ENCODE peak calls at places on chromosomes 2 and 18, in four cellular contexts. U, G, N and S are unnamed samples.
A peak's percentile ranks its signal among the peaks of the same experiment; 100 is the strongest.

GRCh38 chr2:96798733-96799622 is 17.1 kb upstream of the CNNM3 start:
- DNase-seq in U (no peak), G (no peak), N (no peak), S (no peak)

GRCh38 chr2:55761526-55761925 is 67.9 kb upstream of the PNPT1 start:
- DNase-seq in U (no peak), G (peak; percentile 62), N (peak; percentile 81), S (no peak)

GRCh38 chr18:78979058-78979680 is 449 bp upstream of the SALL3 start:
- DNase-seq in U (no peak), G (no peak), N (peak; percentile 20), S (no peak)

GRCh38 chr18:59379772-59380530 is 20.9 kb upstream of the LMAN1 start:
- DNase-seq in U (no peak), G (peak; percentile 63), N (no peak), S (no peak)

GRCh38 chr2:73070651-73071451 is 661 bp downstream of the SFXN5 start:
- DNase-seq in U (peak; percentile 98), G (peak; percentile 95), N (peak; percentile 96), S (peak; percentile 38)

GRCh38 chr2:105712981-105713596 is 31.6 kb upstream of the NCK2 start:
- DNase-seq in U (no peak), G (peak; percentile 59), N (peak; percentile 45), S (no peak)

GRCh38 chr2:186503827-186504606 is 18.0 kb downstream of the ZC3H15 start:
- DNase-seq in U (no peak), G (peak; percentile 64), N (peak; percentile 59), S (no peak)

GRCh38 chr2:180385601-180386201 is 378.6 kb upstream of the CWC22 start:
- DNase-seq in U (no peak), G (peak; percentile 98), N (peak; percentile 93), S (no peak)

GRCh38 chr2:3470856-3471737 is 48.2 kb downstream of the ADI1 start:
- DNase-seq in U (no peak), G (peak; percentile 10), N (peak; percentile 31), S (no peak)

DNA sequence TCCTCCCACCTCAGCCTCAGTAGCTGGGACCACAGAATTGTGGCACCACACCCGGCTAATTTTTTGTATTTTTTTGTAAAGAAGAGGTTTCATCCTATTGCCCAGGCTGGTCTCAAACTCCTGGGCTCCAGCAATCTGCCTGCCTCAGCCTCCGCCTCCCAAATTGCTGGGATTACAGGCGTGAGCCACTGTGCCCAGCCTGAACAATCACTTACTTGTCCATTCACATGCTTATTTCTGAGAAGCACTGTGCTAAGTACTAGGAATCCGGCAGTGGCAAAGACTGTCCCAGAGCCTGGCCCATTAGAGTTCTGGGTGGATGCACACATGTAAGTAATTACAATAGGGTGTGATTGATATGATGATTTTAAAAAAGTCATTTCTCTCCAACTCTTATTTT is 567.5 kb downstream of the DCC start:
- DNase-seq in U (no peak), G (no peak), N (no peak), S (no peak)
- H3K4me3 ChIP-seq in U (no peak overlapping the region), G (no peak overlapping the region), N (no peak overlapping the region), S (no peak overlapping the region)

GRCh38 chr18:75365837-75366236 is 61.7 kb downstream of the SMIM21 start:
- DNase-seq in U (no peak), G (no peak), N (no peak), S (no peak)
- TF ChIP-seq CTCF in U (no peak), G (no peak), N (no peak), S (no peak)

DNA sequence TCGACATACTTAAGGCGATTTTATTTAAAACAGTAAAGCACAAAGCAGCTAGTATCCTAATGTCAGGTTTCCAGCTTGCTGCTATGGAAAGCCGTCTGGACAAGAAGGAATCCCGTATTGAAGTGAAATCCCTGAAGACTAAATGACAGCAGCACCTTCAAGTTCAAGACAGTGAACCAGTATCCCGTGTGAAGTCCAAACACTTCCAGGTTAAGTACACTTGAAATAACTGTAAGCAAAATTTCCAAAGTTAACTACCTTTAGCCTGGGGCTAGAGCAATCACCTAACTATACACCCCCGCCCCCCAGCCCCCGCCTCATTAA is 1.2 kb downstream of the MBOAT2 start:
- DNase-seq in U (no peak), G (peak; percentile 23), N (no peak), S (no peak)
- H3K4me3 ChIP-seq in U (peak overlapping the region; percentile 61), G (peak overlapping the region; percentile 82), N (peak overlapping the region; percentile 70), S (peak overlapping the region; percentile 70)

GRCh38 chr18:35127201-35127600 is 86.0 kb downstream of the MAPRE2 start:
- DNase-seq in U (no peak), G (no peak), N (peak; percentile 35), S (no peak)
- TF ChIP-seq CTCF in U (no peak), G (peak; percentile 29), N (peak; percentile 41), S (peak; percentile 48)

DNA sequence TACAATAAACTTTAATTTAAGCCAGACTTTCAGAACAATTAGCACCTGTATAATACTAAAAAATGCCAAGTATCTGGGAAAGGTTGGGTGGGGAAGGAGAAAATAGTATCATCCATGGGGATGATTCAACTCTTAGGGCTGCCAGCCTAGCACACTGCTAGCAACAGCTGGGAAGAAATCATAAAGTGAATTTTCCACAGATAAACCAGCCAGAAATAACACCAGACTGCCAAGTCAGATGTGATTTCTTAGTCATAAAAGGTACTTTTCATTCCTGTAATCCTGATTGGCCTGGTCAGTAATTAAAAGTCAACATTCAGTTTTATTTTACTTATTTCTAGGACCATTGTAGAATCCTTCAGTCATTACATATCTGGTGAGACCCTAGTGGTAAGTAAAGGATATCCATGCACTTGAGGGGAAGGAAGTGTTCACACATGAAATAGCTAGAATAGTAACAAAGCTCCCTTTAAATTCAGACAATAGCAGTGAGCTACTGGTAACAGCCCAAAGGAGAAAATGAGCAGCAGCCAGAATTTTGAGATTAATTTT is 59.4 kb downstream of the LIMS1 start:
- DNase-seq in U (no peak), G (peak; percentile 94), N (peak; percentile 83), S (peak; percentile 64)
- H3K4me3 ChIP-seq in U (no peak overlapping the region), G (no peak overlapping the region), N (no peak overlapping the region), S (peak overlapping the region; percentile 1)

GRCh38 chr2:86078801-86079545 is 26.7 kb downstream of the POLR1A start:
- DNase-seq in U (peak; percentile 68), G (peak; percentile 76), N (peak; percentile 80), S (no peak)
- TF ChIP-seq CTCF in U (peak; percentile 81), G (peak; percentile 84), N (peak; percentile 87), S (peak; percentile 86)

GRCh38 chr2:43486604-43487003 is 109.2 kb downstream of the THADA start:
- DNase-seq in U (no peak), G (peak; percentile 65), N (no peak), S (no peak)
- H3K4me3 ChIP-seq in U (no peak overlapping the region), G (no peak overlapping the region), N (no peak overlapping the region), S (no peak overlapping the region)

DNA sequence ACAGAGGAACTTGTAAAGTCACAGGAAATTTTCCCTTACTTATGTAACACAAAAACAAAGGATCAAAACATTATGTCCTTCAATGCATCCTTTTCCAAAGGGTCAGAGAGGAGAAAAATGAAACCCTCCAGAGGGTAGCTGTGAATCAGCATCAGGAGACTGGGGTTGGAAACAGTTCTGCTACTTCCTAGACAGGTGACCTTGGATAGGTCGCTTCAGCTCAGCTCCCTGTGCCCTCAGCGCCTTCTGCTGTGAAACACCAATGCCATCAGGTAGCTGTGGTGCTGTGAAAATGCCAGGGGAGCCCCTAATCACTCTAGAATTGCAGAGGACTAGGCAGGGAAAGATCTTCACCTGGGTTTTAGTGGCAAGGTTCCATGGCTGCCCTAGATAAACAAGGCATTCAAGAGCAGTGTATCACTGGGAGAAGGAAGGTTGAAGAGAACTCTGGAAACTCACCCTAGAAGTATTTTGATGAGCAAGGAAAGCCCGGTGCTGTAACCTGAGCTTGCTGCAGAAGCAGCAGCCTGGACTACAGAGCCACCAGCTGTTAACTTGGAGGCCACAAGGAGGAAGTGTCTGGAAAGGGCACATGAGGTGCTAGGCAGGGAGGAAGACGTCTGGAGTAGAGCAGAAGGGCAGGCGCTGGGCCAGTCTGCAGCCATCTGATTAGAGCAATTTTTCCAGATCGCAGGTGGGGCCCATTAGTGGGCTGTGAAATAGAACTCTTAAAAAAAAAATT is 100.7 kb upstream of the MCFD2 start:
- DNase-seq in U (no peak), G (peak; percentile 61), N (peak; percentile 60), S (peak; percentile 56)
- TF ChIP-seq CTCF in U (no peak), G (no peak), N (peak; percentile 13), S (peak; percentile 46)